ENCODE peak calls at places on chromosomes 2 and 18, in six cellular contexts. G is endodermal cell, F is lower lobe of right lung, J is K562, U is tibial artery, X is heart left ventricle. D is an unnamed sample. For H3K36me3, the result is how much of the 10 kb centered on the place peaks cover.

GRCh38 chr2:84894758-84895520 is 10.5 kb upstream of the TMSB10 start:
- DNase-seq in J (no peak), G (peak), X (no peak), F (no peak), U (no peak), D (no peak)

GRCh38 chr18:34655131-34655530 is 55.0 kb upstream of the DTNA start:
- DNase-seq in X (no peak), G (no peak), J (no peak), F (no peak), U (no peak), D (no peak)

GRCh38 chr2:113233593-113234550 is 44.8 kb downstream of the PAX8 start:
- DNase-seq in U (no peak), J (peak), G (peak), F (no peak), X (no peak), D (no peak)

GRCh38 chr2:70767094-70767698 is 804 bp downstream of the ADD2 start:
- DNase-seq in G (peak), J (peak), X (no peak), F (peak), U (no peak), D (peak)

GRCh38 chr18:34738173-34738894 is 28.2 kb downstream of the DTNA start:
- DNase-seq in U (no peak), X (no peak), G (no peak), F (no peak), J (no peak), D (no peak)

GRCh38 chr2:29314816-29315571 is 199.8 kb downstream of the CLIP4 start:
- DNase-seq in G (peak), X (no peak), J (no peak), U (no peak), F (peak), D (peak)

GRCh38 chr2:112634153-112634873 is 11.4 kb upstream of the SLC20A1 start:
- DNase-seq in J (no peak), U (no peak), G (no peak), F (no peak), X (no peak), D (no peak)

GRCh38 chr2:74887961-74888670 is 54.2 kb downstream of the HK2 start:
- DNase-seq in G (peak), F (no peak), X (no peak), J (no peak), U (no peak), D (no peak)

GRCh38 chr2:73109796-73110540 is 2.8 kb downstream of the RAB11FIP5 start:
- DNase-seq in J (no peak), U (no peak), X (no peak), F (no peak), G (no peak), D (no peak)

GRCh38 chr2:133434962-133435668 is 133.1 kb downstream of the NCKAP5 start:
- DNase-seq in F (no peak), X (peak), J (no peak), G (no peak), U (no peak), D (peak)
- TF ChIP-seq CTCF in F (no peak), X (no peak), J (no peak), G (no peak), U (no peak), D (peak)

DNA sequence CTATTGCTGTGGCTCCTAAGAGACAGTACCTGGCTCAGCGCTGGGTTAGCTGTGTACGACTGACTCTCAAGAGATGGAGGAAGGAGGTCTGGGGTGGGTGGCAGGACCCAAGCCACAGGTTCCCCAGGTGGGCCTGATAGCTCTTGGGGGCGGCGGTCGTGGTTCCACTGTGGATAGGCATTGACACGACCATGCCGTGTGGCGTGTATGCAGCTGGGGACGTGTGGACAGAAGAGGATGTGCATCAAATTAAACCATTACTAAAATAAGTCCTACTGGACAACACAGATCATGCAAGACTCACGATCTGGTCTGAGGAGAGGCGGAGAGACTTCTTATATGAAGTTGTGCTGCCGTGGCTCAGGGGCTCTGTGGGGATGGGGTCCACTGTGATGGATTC is 78.1 kb downstream of the EMILIN2 start:
- DNase-seq in U (no peak), J (no peak), F (no peak), G (no peak), X (no peak), D (no peak)
- H3K36me3 ChIP-seq in U (half or more), J (half or more), F (half or more), G (under half), X (under half), D (under half)

DNA sequence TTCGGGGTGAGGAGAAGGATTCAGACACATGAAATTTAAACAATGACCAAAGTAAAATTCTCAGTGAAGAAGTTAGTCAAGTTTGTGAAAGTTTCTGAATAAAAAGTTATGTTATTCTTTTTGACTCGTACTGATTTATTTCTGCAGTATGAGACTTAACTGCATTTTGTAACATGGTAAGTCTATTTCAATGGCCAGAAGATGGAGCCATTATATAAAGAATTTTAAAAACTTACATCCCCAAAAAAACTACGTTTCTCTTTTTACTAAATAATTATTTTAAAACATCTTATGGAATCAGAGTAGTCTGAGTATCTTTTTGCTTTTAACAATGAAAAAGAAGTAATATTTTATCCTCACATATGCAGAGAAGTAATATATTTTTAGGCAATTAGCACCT is 51.4 kb upstream of the SCN1A start:
- DNase-seq in X (no peak), J (no peak), U (no peak), F (no peak), G (no peak), D (no peak)
- TF ChIP-seq CTCF in X (no peak), J (peak), U (no peak), F (no peak), G (peak), D (no peak)

GRCh38 chr2:190986221-190986953 is 27.6 kb downstream of the STAT1 start:
- DNase-seq in F (no peak), U (no peak), J (peak), X (no peak), G (no peak), D (no peak)

GRCh38 chr2:190987116-190987515 is 26.9 kb downstream of the STAT1 start:
- DNase-seq in X (no peak), J (no peak), U (no peak), F (no peak), G (no peak), D (no peak)

GRCh38 chr2:190987938-190988337 is 26.0 kb downstream of the STAT1 start:
- DNase-seq in G (no peak), U (no peak), X (no peak), J (no peak), F (no peak), D (no peak)

GRCh38 chr2:190990132-190990531 is 23.8 kb downstream of the STAT1 start:
- DNase-seq in X (no peak), G (no peak), U (no peak), F (no peak), J (no peak), D (no peak)

DNA sequence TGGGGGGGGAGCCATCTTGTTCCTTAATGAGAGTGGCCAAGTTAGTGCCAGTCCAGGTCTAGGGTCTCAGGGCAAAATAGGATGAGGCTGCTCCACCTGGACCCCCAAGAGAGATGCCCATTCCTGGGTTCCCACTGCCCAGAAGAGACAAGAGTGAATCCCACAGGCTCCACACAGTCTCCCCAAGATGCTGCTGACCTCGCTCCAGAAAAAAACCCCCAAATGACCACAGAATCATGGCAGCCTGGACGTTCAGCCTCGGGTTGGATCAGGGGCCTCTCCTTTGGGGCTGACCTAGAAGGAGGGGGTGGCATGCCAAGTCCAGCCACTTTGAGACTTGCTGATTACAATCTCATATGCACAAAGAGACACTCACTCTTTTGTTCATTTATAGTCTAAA is 25.1 kb downstream of the STAT1 start:
- DNase-seq in X (no peak), U (no peak), J (no peak), G (no peak), F (no peak), D (no peak)
- H3K36me3 ChIP-seq in X (half or more), U (half or more), J (half or more), G (half or more), F (half or more), D (half or more)

DNA sequence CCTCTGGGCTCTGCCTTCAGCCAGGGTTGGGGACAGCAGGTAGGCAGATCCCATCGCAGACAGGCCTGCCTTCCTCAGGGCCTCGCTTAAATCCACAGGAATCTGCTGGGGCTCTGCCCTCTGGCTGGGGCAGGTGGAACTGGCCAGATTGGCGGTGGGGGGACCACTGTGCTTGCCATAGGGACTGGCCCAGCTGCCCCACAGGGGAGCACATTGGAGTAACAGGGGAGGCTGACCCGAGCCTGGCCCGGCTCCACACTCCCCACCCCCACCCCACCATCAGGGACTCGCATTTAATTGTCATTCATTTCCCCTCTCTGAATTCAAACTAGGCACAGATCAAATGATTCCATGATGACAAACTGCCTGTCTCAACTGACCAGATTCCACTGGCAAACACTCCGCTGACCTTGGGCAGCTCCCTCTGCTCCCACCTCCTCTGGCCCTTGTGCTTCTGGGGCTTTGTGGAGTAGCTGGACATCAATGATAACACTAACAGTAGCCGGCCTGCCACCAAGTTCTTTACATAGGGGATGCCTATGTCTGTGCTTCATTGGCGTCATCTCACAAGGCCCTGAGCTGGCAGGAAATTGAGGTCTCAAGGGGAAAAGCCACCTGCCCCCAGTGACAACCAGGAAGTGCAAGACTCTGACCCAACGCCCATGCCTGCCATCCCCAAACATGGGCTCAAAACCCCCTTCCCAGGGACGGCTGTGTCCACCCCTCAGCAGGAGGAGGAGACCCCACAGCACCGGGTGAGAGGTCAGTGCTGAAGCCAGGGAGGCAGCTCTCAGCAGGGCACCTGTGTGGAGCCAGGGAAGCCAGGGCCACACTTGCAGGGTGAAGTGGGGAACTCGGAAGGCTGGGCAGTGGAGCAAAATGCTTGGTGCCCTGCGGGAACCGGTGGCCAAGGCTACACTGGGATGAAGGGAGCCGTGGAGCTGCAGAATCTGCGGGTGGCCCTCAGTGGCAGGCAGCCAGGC is 2.1 kb upstream of the B3GNT7 start:
- DNase-seq in X (no peak), F (no peak), U (no peak), J (no peak), G (peak), D (no peak)
- TF ChIP-seq CTCF in X (peak), F (peak), U (no peak), J (peak), G (peak), D (peak)

DNA sequence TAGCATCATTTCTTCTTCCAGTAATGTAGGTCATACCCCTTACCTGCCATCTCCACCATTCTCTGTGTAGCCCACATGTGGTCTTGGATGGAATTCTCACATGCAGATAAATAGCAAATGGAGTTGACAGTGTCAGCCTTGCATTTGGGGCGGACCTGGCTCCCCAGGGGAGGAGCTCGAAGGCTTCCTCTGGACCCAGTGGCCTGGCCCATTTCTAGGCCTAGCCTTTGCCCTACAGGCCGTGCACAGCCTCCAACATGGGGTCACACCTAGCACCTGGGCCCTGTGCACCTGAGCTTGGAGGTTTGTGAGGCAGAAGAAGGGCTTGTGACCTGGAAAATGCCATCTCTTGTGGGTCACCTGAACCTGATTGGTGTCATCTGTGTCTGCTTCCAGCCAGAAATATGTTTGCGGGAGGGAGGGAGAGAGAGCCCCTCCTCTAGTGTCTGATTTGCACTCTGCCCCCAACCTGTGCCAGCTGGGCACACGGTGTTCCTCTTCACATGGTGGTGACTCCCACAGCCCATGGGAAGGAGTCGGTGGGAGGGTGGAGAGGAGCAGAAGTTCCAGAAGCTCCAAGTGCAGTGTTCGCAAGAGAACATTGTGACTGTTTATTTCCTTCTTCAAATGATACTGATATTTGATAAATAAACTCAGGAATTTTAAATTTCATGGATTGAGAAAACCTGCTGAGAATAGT is 33.0 kb downstream of the ITGB1BP1 start:
- DNase-seq in J (no peak), X (no peak), F (no peak), U (no peak), G (peak), D (no peak)
- H3K36me3 ChIP-seq in J (under half), X (under half), F (half or more), U (half or more), G (under half), D (under half)

GRCh38 chr2:227479865-227480475 is 8.0 kb downstream of the AGFG1 start:
- DNase-seq in F (no peak), G (no peak), J (peak), X (no peak), U (no peak), D (no peak)
- TF ChIP-seq CTCF in F (peak), G (peak), J (peak), X (peak), U (no peak), D (peak)

GRCh38 chr2:39265315-39265714 is 21.5 kb upstream of the CDKL4 start:
- DNase-seq in X (no peak), G (no peak), J (no peak), F (no peak), U (no peak), D (no peak)
- H3K36me3 ChIP-seq in X (under half), G (under half), J (under half), F (under half), U (under half), D (under half)

DNA sequence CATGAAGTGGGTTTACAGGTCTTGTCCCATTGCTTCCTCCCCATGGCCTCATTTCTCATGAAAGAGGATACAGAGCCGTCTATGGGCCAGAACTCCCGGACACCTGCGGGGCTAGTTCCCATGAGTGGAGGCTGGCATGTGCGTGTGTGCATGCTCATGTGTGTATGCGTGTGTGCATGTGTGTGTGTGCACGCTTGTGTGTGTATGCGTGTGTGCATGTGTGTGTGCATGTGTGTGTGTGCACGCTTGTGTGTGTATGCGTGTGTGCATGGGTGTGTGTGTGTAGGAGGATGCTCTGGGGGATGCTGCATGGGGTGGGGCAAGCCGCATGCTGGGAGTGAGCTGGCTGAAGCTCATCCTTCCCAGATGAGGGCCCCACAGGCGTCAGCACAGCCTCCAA is 20.8 kb downstream of the INHBB start:
- DNase-seq in X (no peak), F (no peak), G (no peak), U (no peak), J (no peak), D (no peak)
- TF ChIP-seq CTCF in X (no peak), F (no peak), G (no peak), U (no peak), J (no peak), D (no peak)